ENCODE peak calls at places on chromosomes 12 and 14, in six cellular contexts. G is IMR-90, W is mesenchymal stem cell, S is H9, L is H1, B is neuronal stem cell. N is an unnamed sample.

GRCh38 chr12:131589231-131589902 is 121.5 kb upstream of the SFSWAP start:
- DNase-seq in G (no peak), W (no peak), S (no peak), L (no peak), B (no peak), N (peak)

GRCh38 chr12:14256555-14257169 is 108.8 kb upstream of the ATF7IP start:
- DNase-seq in G (peak), W (peak), S (peak), L (no peak), B (peak), N (peak)

GRCh38 chr12:31650927-31651326 is 8.6 kb upstream of the ETFBKMT start:
- DNase-seq in G (no peak), W (peak), S (no peak), L (no peak), B (no peak), N (peak)

GRCh38 chr12:47553266-47553665 is 152.6 kb downstream of the RPAP3 start:
- DNase-seq in G (no peak), W (no peak), S (no peak), L (no peak), B (no peak), N (no peak)

GRCh38 chr12:78118036-78118435 is 287.3 kb downstream of the NAV3 start:
- DNase-seq in G (no peak), W (no peak), S (peak), L (peak), B (no peak), N (peak)

GRCh38 chr12:24991209-24992049 is 42.5 kb upstream of the BCAT1 start:
- DNase-seq in G (peak), W (peak), S (no peak), L (no peak), B (peak), N (peak)

GRCh38 chr12:75650989-75651695 is 139.7 kb upstream of the KRR1 start:
- DNase-seq in G (no peak), W (no peak), S (no peak), L (no peak), B (no peak), N (no peak)

GRCh38 chr14:31527087-31527486 is 34.1 kb upstream of the NUBPL start:
- DNase-seq in G (no peak), W (no peak), S (peak), L (no peak), B (no peak), N (no peak)

GRCh38 chr14:56524971-56525677 is 54.5 kb upstream of the TMEM260 start:
- DNase-seq in G (no peak), W (no peak), S (no peak), L (no peak), B (no peak), N (peak)

GRCh38 chr12:24608637-24609285 is 340.1 kb downstream of the BCAT1 start:
- DNase-seq in G (peak), W (no peak), S (no peak), L (no peak), B (no peak), N (peak)

GRCh38 chr12:51886021-51886710 is 1.7 kb upstream of the ANKRD33 start:
- DNase-seq in G (peak), W (peak), S (peak), L (no peak), B (no peak), N (peak)

GRCh38 chr14:72451081-72451972 is 442.6 kb downstream of the DPF3 start:
- DNase-seq in G (no peak), W (peak), S (no peak), L (no peak), B (peak), N (peak)

GRCh38 chr12:97404549-97404948 is 58.1 kb upstream of the RMST start:
- DNase-seq in G (peak), W (peak), S (peak), L (no peak), B (peak), N (peak)

GRCh38 chr14:29755311-29756052 is 172.2 kb downstream of the PRKD1 start:
- DNase-seq in G (no peak), W (no peak), S (no peak), L (no peak), B (no peak), N (no peak)

GRCh38 chr12:106633451-106633823 is 50.6 kb downstream of the RFX4 start:
- DNase-seq in G (no peak), W (no peak), S (no peak), L (no peak), B (no peak), N (no peak)

GRCh38 chr12:127565241-127565640 is 701.7 kb upstream of the TMEM132C start:
- DNase-seq in G (no peak), W (no peak), S (no peak), L (no peak), B (no peak), N (no peak)

GRCh38 chr12:911191-911826 is 38.2 kb downstream of the RAD52 start:
- DNase-seq in G (no peak), W (no peak), S (no peak), L (no peak), B (no peak), N (no peak)

GRCh38 chr12:50638482-50638880 is 125.4 kb upstream of the ATF1 start:
- DNase-seq in G (no peak), W (no peak), S (no peak), L (no peak), B (no peak), N (no peak)

GRCh38 chr12:91958816-91959215 is 186.8 kb downstream of the BTG1 start:
- DNase-seq in G (peak), W (peak), S (no peak), L (no peak), B (no peak), N (peak)

GRCh38 chr12:28869197-28869596 is 279.9 kb upstream of the FAR2 start:
- DNase-seq in G (peak), W (peak), S (no peak), L (no peak), B (no peak), N (no peak)

GRCh38 chr14:21525995-21526671 is at the start of gene SALL2:
- DNase-seq in G (peak), W (peak), S (peak), L (peak), B (peak), N (peak)

GRCh38 chr14:20808084-20808483 is 5.4 kb upstream of the RNASE1 start:
- DNase-seq in G (no peak), W (no peak), S (no peak), L (no peak), B (no peak), N (no peak)

GRCh38 chr12:69057742-69058141 is 124.8 kb upstream of the CPM start:
- DNase-seq in G (no peak), W (no peak), S (no peak), L (no peak), B (no peak), N (no peak)

GRCh38 chr12:110109037-110109836 is 14.9 kb upstream of the IFT81 start:
- DNase-seq in G (peak), W (peak), S (no peak), L (no peak), B (no peak), N (peak)

GRCh38 chr14:57692671-57693070 is 173.2 kb downstream of the SLC35F4 start:
- DNase-seq in G (peak), W (peak), S (no peak), L (no peak), B (no peak), N (peak)

GRCh38 chr14:102279688-102280348 is 25.1 kb downstream of the MOK start:
- DNase-seq in G (peak), W (peak), S (no peak), L (no peak), B (no peak), N (peak)

GRCh38 chr14:100364403-100364802 is 41.3 kb downstream of the SLC25A47 start:
- DNase-seq in G (no peak), W (no peak), S (no peak), L (no peak), B (no peak), N (no peak)

GRCh38 chr12:116434155-116435065 is 124.8 kb upstream of the MAP1LC3B2 start:
- DNase-seq in G (peak), W (peak), S (peak), L (peak), B (no peak), N (peak)

GRCh38 chr12:53867216-53868012 is 71.2 kb upstream of the HOXC13 start:
- DNase-seq in G (no peak), W (peak), S (peak), L (no peak), B (no peak), N (peak)

GRCh38 chr12:111197545-111197944 is 171.3 kb downstream of the PHETA1 start:
- DNase-seq in G (no peak), W (no peak), S (no peak), L (no peak), B (no peak), N (no peak)

GRCh38 chr12:130142736-130143135 is 19.5 kb upstream of the FZD10 start:
- DNase-seq in G (no peak), W (no peak), S (no peak), L (no peak), B (no peak), N (no peak)

GRCh38 chr12:116194935-116195431 is 82.5 kb downstream of the MED13L start:
- DNase-seq in G (no peak), W (no peak), S (no peak), L (no peak), B (no peak), N (peak)

GRCh38 chr12:115840159-115840558 is 437.3 kb downstream of the MED13L start:
- DNase-seq in G (no peak), W (no peak), S (no peak), L (no peak), B (no peak), N (no peak)

GRCh38 chr12:8852119-8852518 is 29.7 kb downstream of the A2ML1 start:
- DNase-seq in G (no peak), W (no peak), S (no peak), L (no peak), B (no peak), N (no peak)

GRCh38 chr12:57368349-57369095 is 62.3 kb downstream of the R3HDM2 start:
- DNase-seq in G (peak), W (peak), S (no peak), L (no peak), B (no peak), N (peak)

GRCh38 chr12:106192659-106193403 is 54.1 kb upstream of the NUAK1 start:
- DNase-seq in G (no peak), W (no peak), S (no peak), L (no peak), B (no peak), N (no peak)

GRCh38 chr14:55245657-55246268 is 25.5 kb upstream of the FBXO34 start:
- DNase-seq in G (peak), W (peak), S (no peak), L (no peak), B (no peak), N (peak)

GRCh38 chr12:63991036-63991547 is 146.6 kb downstream of the SRGAP1 start:
- DNase-seq in G (peak), W (no peak), S (no peak), L (no peak), B (no peak), N (no peak)
- H2BK15ac ChIP-seq in G (no peak), W (no peak), S (no peak), L (no peak), B (no peak), N (no peak)

DNA sequence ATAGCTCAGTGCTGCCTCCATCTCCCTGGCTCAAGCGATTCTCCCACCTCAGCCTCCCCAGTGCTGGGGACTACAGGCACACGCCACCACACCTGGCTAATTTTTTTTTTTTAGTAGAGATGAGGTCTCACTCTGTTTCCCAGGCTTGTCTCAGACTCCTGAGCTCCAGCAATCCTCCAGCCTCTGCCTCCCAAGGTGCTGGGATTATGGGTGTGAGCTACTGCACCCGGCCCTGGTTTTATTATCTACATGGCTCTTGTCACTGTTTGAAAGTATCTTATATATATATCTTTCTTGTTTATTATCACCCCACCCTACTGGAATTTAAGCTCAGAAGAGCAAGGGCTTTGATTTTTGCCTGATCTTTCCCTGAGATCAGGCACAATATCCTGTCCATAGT is 7.6 kb upstream of the TMED10 start:
- DNase-seq in G (no peak), W (no peak), S (no peak), L (no peak), B (no peak), N (no peak)
- H3K27ac ChIP-seq in G (no peak), W (no peak), S (no peak), L (no peak), B (no peak), N (no peak)

GRCh38 chr12:128606970-128607369 is 216.8 kb downstream of the SLC15A4 start:
- DNase-seq in G (no peak), W (no peak), S (no peak), L (no peak), B (no peak), N (no peak)

GRCh38 chr12:128606538-128606937 is 217.2 kb downstream of the SLC15A4 start:
- DNase-seq in G (no peak), W (no peak), S (no peak), L (no peak), B (no peak), N (no peak)

GRCh38 chr12:128603573-128604120 is 220.1 kb downstream of the SLC15A4 start:
- DNase-seq in G (no peak), W (no peak), S (no peak), L (no peak), B (no peak), N (no peak)

GRCh38 chr12:128607606-128608005 is 216.2 kb downstream of the SLC15A4 start:
- DNase-seq in G (no peak), W (no peak), S (no peak), L (no peak), B (no peak), N (no peak)

DNA sequence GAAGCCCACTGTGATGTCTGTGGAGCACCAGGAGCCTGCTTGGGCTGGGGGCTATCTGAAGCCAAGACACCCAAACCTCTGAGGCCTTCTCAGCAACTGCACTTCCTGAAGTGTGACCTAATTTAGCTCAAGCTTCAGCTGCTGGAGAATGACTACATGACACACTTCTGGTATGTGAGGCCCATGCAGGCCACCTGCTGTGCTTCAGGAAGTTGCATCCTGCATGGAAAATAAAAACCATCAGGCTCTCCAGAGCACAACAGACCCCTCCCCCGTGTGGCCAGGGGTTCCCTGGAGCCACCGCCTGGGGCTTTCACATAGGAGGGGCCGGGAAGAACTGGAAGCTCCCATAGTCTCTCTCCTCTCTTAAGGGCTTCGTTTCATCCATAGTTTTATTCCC is 217.7 kb downstream of the SLC15A4 start:
- DNase-seq in G (no peak), W (no peak), S (peak), L (no peak), B (no peak), N (peak)
- H2BK15ac ChIP-seq in G (no peak), W (no peak), S (no peak), L (no peak), B (no peak), N (no peak)

DNA sequence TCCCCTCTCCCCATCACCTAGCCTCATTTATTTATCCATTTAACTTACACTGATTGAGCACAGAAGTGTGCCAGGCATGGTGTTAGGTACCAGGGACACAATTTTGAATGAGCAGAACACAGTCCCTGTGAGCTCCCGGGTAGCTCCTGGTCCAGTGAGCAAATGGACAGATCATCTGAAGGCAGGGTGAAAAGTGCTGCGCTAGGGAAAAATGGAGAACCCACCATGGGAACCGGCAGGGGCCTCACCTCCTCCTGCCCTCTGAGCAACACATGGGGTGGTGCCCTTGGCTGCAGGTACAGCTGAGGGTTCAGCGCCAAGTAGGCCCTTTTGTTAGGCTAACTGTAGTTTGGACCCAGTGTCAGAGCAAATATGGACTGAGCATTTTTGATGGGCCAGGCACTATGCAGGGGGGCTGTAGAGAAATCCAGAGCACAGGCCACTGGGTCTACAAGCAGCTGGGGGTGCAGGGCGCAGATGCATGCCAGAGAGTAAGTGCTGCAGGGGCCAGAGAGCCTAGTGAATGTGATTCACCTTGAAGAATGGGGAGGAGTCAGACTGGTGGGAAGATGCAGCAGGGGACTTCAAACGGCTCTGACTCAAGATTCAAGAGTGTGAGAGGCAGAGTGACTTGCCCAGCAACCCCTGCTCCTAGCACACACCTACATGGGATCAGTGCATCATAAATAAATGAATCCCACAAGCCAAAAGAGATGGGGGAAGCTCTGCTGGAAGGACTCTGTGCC is 28.2 kb downstream of the LTBP2 start:
- DNase-seq in G (peak), W (peak), S (no peak), L (no peak), B (no peak), N (peak)
- H3K27ac ChIP-seq in G (peak), W (peak), S (no peak), L (no peak), B (no peak), N (no peak)

GRCh38 chr12:93812616-93813015 is 135.4 kb downstream of the CRADD start:
- DNase-seq in G (no peak), W (no peak), S (no peak), L (no peak), B (no peak), N (no peak)
- H2BK15ac ChIP-seq in G (no peak), W (no peak), S (no peak), L (no peak), B (no peak), N (no peak)

DNA sequence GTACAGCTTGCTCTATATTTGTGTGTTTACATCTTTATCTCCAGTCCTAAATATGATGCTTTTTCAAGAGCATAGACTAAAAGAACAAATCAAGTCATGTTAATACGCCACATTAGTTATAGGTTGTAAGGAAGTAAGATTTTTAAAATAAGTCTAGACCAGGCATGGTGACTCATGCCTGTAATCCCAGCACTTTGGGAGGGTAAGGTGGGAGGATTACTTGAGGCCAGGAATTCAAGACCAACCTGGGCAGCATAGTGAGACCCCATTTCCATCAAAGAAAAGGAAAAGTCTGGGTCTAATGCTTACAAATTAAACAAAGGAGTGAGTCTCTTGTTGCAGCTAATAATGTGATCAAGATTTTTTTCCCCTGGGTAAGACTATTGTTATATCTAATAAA is 118.9 kb downstream of the GPR135 start:
- DNase-seq in G (no peak), W (no peak), S (no peak), L (no peak), B (no peak), N (no peak)
- H3K27ac ChIP-seq in G (peak), W (no peak), S (no peak), L (no peak), B (no peak), N (no peak)

GRCh38 chr14:64409509-64409908 is 21.4 kb downstream of the MTHFD1 start:
- DNase-seq in G (no peak), W (no peak), S (no peak), L (no peak), B (no peak), N (no peak)
- H2BK15ac ChIP-seq in G (no peak), W (no peak), S (no peak), L (no peak), B (no peak), N (no peak)

DNA sequence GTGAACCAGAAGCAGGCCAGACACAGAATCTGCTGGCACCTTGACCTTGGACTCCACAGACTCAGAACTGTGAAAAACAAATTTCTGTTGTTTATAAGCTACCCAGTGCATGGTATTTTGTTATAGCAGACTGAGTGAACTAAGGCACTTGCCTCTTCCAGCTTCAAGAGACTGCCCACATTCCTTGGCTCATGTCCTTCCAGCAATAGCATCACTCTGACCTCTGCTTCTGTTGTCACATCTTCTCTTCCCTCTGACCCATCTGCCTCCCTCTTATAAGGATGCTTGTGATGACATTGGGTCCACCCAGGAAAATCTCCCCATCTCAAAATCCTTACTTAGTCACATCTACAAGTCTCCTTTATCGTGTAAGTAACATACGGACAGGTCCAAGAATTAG is 200.4 kb downstream of the PIK3C2G start:
- DNase-seq in G (no peak), W (no peak), S (no peak), L (no peak), B (no peak), N (no peak)
- H3K27ac ChIP-seq in G (no peak), W (no peak), S (no peak), L (no peak), B (no peak), N (no peak)

N was measured in mesendoderm.